ENCODE peak calls at places on chromosome 22, in seven cellular contexts. X, Z, U, T, S, A and E are unnamed samples.

GRCh38 chr22:46579751-46580449 is 40.3 kb upstream of the GRAMD4 start:
- DNase-seq in U (no peak), T (no peak), S (no peak), A (no peak), X (peak; percentile 8), Z (no peak), E (no peak)

GRCh38 chr22:22748297-22748743 is 103.9 kb downstream of the GGTLC2 start:
- DNase-seq in T (peak; percentile 8), S (no peak), U (no peak), Z (peak; percentile 31), X (peak; percentile 65), A (peak; percentile 35), E (peak; percentile 64)

GRCh38 chr22:17985606-17986005 is 38.8 kb downstream of the MICAL3 start:
- DNase-seq in T (no peak), S (no peak), X (no peak), A (no peak), U (no peak), Z (no peak), E (no peak)

GRCh38 chr22:24981066-24981465 is 28.6 kb downstream of the KIAA1671 start:
- DNase-seq in S (no peak), X (no peak), U (no peak), T (no peak), A (no peak), Z (no peak), E (no peak)

GRCh38 chr22:42648368-42649260 is 578 bp downstream of the CYB5R3 start:
- DNase-seq in T (peak; percentile 44), U (no peak), A (peak; percentile 82), X (peak; percentile 79), Z (peak; percentile 51), S (no peak), E (peak; percentile 37)

GRCh38 chr22:21698430-21699329 is 32.9 kb downstream of the PPIL2 start:
- DNase-seq in S (no peak), A (no peak), Z (no peak), X (no peak), U (no peak), T (no peak), E (no peak)

GRCh38 chr22:38467438-38467903 is 425 bp upstream of the KDELR3 start:
- DNase-seq in T (no peak), S (no peak), X (no peak), Z (no peak), U (no peak), A (no peak), E (no peak)

GRCh38 chr22:46073683-46074504 is 76.4 kb upstream of the PPARA start:
- DNase-seq in A (no peak), X (no peak), S (no peak), U (no peak), Z (peak; percentile 41), T (no peak), E (no peak)

GRCh38 chr22:46612904-46613605 is 7.1 kb upstream of the GRAMD4 start:
- DNase-seq in X (no peak), Z (no peak), U (no peak), S (no peak), A (peak; percentile 35), T (no peak), E (no peak)

GRCh38 chr22:23063539-23064380 is 6.6 kb upstream of the GNAZ start:
- DNase-seq in A (no peak), S (no peak), X (peak; percentile 2), Z (no peak), T (no peak), U (no peak), E (no peak)

GRCh38 chr22:32043391-32043790 is 330 bp downstream of the SLC5A1 start:
- DNase-seq in T (no peak), X (no peak), U (no peak), S (no peak), A (no peak), Z (no peak), E (no peak)

GRCh38 chr22:19123936-19124335 is 1.7 kb upstream of the DGCR2 start:
- DNase-seq in A (no peak), Z (no peak), T (no peak), X (no peak), U (no peak), S (no peak), E (no peak)

GRCh38 chr22:19120829-19121630 is 1.2 kb downstream of the DGCR2 start:
- DNase-seq in Z (peak; percentile 75), S (no peak), U (peak; percentile 27), A (peak; percentile 63), X (peak; percentile 76), T (peak; percentile 49), E (peak; percentile 76)

GRCh38 chr22:19121631-19122142 is 525 bp downstream of the DGCR2 start:
- DNase-seq in A (no peak), Z (peak; percentile 54), S (no peak), U (no peak), X (peak; percentile 82), T (peak; percentile 22), E (peak; percentile 22)

GRCh38 chr22:19122752-19123492 is 710 bp upstream of the DGCR2 start:
- DNase-seq in T (no peak), U (no peak), A (no peak), X (peak; percentile 63), Z (peak; percentile 21), S (no peak), E (no peak)

GRCh38 chr22:19122143-19122751 is at the start of gene DGCR2:
- DNase-seq in X (peak; percentile 100), Z (peak; percentile 93), S (peak; percentile 91), U (peak; percentile 89), T (peak; percentile 85), A (peak; percentile 91), E (peak; percentile 91)
- TF ChIP-seq CTCF in X (no peak), Z (no peak), S (no peak), U (no peak), T (no peak), A (no peak), E (no peak)

GRCh38 chr22:35533365-35534029 is 7.1 kb upstream of the RASD2 start:
- DNase-seq in U (no peak), Z (no peak), A (no peak), X (no peak), S (no peak), T (no peak), E (no peak)

GRCh38 chr22:35530700-35531099 is 9.9 kb upstream of the RASD2 start:
- DNase-seq in X (no peak), A (no peak), Z (no peak), U (no peak), S (no peak), T (no peak), E (no peak)

GRCh38 chr22:35534091-35534490 is 6.5 kb upstream of the RASD2 start:
- DNase-seq in X (no peak), A (no peak), Z (no peak), S (no peak), U (no peak), T (no peak), E (no peak)

GRCh38 chr22:35531202-35531601 is 9.4 kb upstream of the RASD2 start:
- DNase-seq in A (no peak), S (no peak), X (no peak), U (no peak), Z (no peak), T (no peak), E (no peak)

GRCh38 chr22:35531695-35532094 is 8.9 kb upstream of the RASD2 start:
- DNase-seq in T (no peak), X (no peak), Z (no peak), S (no peak), A (no peak), U (no peak), E (no peak)
- TF ChIP-seq EZH2 in T (no peak), X (no peak), Z (no peak), S (no peak), A (no peak), U (no peak), E (no peak)

GRCh38 chr22:20378110-20378509 is 15.8 kb upstream of the ZNF74 start:
- DNase-seq in X (no peak), T (no peak), U (no peak), A (no peak), Z (no peak), S (no peak), E (no peak)
- H3K4me1 ChIP-seq in X (no peaks in the 10 kb centered on the region), T (no peaks in the 10 kb centered on the region), U (no peaks in the 10 kb centered on the region), A (no peaks in the 10 kb centered on the region), Z (peaks cover 8% of the 10 kb centered on the region), S (peaks cover 2% of the 10 kb centered on the region), E (no peaks in the 10 kb centered on the region)

GRCh38 chr22:29306830-29307657 is 594 bp downstream of the GAS2L1 start:
- DNase-seq in Z (peak; percentile 76), A (peak; percentile 39), U (no peak), S (no peak), T (no peak), X (peak; percentile 92), E (peak; percentile 80)
- TF ChIP-seq CTCF in Z (no peak), A (no peak), U (no peak), S (no peak), T (no peak), X (no peak), E (no peak)